ENCODE peak calls at places on chromosomes 12 and 14, in ten cellular contexts. One of them, this sample, is unnamed.

GRCh38 chr12:6281081-6281809 is 29.2 kb upstream of the PLEKHG6 start:
- DNase-seq in NCI-H2081: no peak
- DNase-seq in central memory CD4-positive, alpha-beta T cell: no peak
- DNase-seq in pancreas: no peak
- DNase-seq in HuH-7: no peak
- DNase-seq in H7: peak
- DNase-seq in Peyer's patch: peak
- DNase-seq in tibial nerve: no peak
- DNase-seq in heart left ventricle: no peak
- DNase-seq in iris pigment epithelial cell: peak
- DNase-seq in this sample: no peak

GRCh38 chr12:107251288-107251687 is 157.9 kb upstream of the CRY1 start:
- DNase-seq in NCI-H2081: no peak
- DNase-seq in central memory CD4-positive, alpha-beta T cell: no peak
- DNase-seq in pancreas: no peak
- DNase-seq in HuH-7: no peak
- DNase-seq in H7: no peak
- DNase-seq in Peyer's patch: no peak
- DNase-seq in tibial nerve: no peak
- DNase-seq in heart left ventricle: no peak
- DNase-seq in iris pigment epithelial cell: no peak
- DNase-seq in this sample: no peak

GRCh38 chr12:112937741-112938719 is at the start of gene OAS3:
- DNase-seq in NCI-H2081: peak
- DNase-seq in central memory CD4-positive, alpha-beta T cell: peak
- DNase-seq in pancreas: peak
- DNase-seq in HuH-7: peak
- DNase-seq in H7: peak
- DNase-seq in Peyer's patch: peak
- DNase-seq in tibial nerve: peak
- DNase-seq in heart left ventricle: peak
- DNase-seq in iris pigment epithelial cell: peak
- DNase-seq in this sample: peak

GRCh38 chr12:13701502-13701901 is 279.9 kb downstream of the GRIN2B start:
- DNase-seq in NCI-H2081: no peak
- DNase-seq in central memory CD4-positive, alpha-beta T cell: no peak
- DNase-seq in pancreas: no peak
- DNase-seq in HuH-7: no peak
- DNase-seq in H7: no peak
- DNase-seq in Peyer's patch: no peak
- DNase-seq in tibial nerve: no peak
- DNase-seq in heart left ventricle: no peak
- DNase-seq in iris pigment epithelial cell: no peak
- DNase-seq in this sample: no peak

GRCh38 chr12:86710110-86710509 is 453.9 kb upstream of the MGAT4C start:
- DNase-seq in NCI-H2081: no peak
- DNase-seq in central memory CD4-positive, alpha-beta T cell: no peak
- DNase-seq in pancreas: no peak
- DNase-seq in HuH-7: no peak
- DNase-seq in H7: no peak
- DNase-seq in Peyer's patch: no peak
- DNase-seq in tibial nerve: no peak
- DNase-seq in heart left ventricle: no peak
- DNase-seq in iris pigment epithelial cell: peak
- DNase-seq in this sample: no peak

GRCh38 chr12:109735825-109736551 is 22.4 kb downstream of the FAM222A start:
- DNase-seq in NCI-H2081: no peak
- DNase-seq in central memory CD4-positive, alpha-beta T cell: no peak
- DNase-seq in pancreas: no peak
- DNase-seq in HuH-7: no peak
- DNase-seq in H7: no peak
- DNase-seq in Peyer's patch: peak
- DNase-seq in tibial nerve: no peak
- DNase-seq in heart left ventricle: peak
- DNase-seq in iris pigment epithelial cell: no peak
- DNase-seq in this sample: peak

GRCh38 chr12:89524201-89525001 is at the start of gene GALNT4:
- DNase-seq in NCI-H2081: peak
- DNase-seq in central memory CD4-positive, alpha-beta T cell: peak
- DNase-seq in pancreas: peak
- DNase-seq in HuH-7: peak
- DNase-seq in H7: peak
- DNase-seq in Peyer's patch: peak
- DNase-seq in tibial nerve: peak
- DNase-seq in heart left ventricle: peak
- DNase-seq in iris pigment epithelial cell: peak
- DNase-seq in this sample: peak

GRCh38 chr14:68363841-68364711 is 428.8 kb downstream of the ZFP36L1 start:
- DNase-seq in NCI-H2081: no peak
- DNase-seq in central memory CD4-positive, alpha-beta T cell: no peak
- DNase-seq in pancreas: no peak
- DNase-seq in HuH-7: no peak
- DNase-seq in H7: peak
- DNase-seq in Peyer's patch: peak
- DNase-seq in tibial nerve: no peak
- DNase-seq in heart left ventricle: peak
- DNase-seq in iris pigment epithelial cell: peak
- DNase-seq in this sample: peak

GRCh38 chr12:5487076-5487475 is 55.2 kb downstream of the NTF3 start:
- DNase-seq in NCI-H2081: no peak
- DNase-seq in central memory CD4-positive, alpha-beta T cell: no peak
- DNase-seq in pancreas: no peak
- DNase-seq in HuH-7: no peak
- DNase-seq in H7: no peak
- DNase-seq in Peyer's patch: no peak
- DNase-seq in tibial nerve: no peak
- DNase-seq in heart left ventricle: no peak
- DNase-seq in iris pigment epithelial cell: no peak
- DNase-seq in this sample: no peak

GRCh38 chr12:45509187-45509586 is 220.3 kb upstream of the ARID2 start:
- DNase-seq in NCI-H2081: no peak
- DNase-seq in central memory CD4-positive, alpha-beta T cell: no peak
- DNase-seq in pancreas: no peak
- DNase-seq in HuH-7: no peak
- DNase-seq in H7: no peak
- DNase-seq in Peyer's patch: no peak
- DNase-seq in tibial nerve: no peak
- DNase-seq in heart left ventricle: no peak
- DNase-seq in iris pigment epithelial cell: no peak
- DNase-seq in this sample: no peak

GRCh38 chr12:95836185-95836609 is 22.6 kb upstream of the SNRPF start:
- DNase-seq in NCI-H2081: peak
- DNase-seq in central memory CD4-positive, alpha-beta T cell: no peak
- DNase-seq in pancreas: no peak
- DNase-seq in HuH-7: no peak
- DNase-seq in H7: no peak
- DNase-seq in Peyer's patch: no peak
- DNase-seq in tibial nerve: no peak
- DNase-seq in heart left ventricle: no peak
- DNase-seq in iris pigment epithelial cell: peak
- DNase-seq in this sample: no peak